ENCODE peak calls at places on chromosomes 5 and 9, in four cellular contexts. P, X, Z and Q are unnamed samples.

GRCh38 chr9:124040935-124041816 is 29.6 kb downstream of the LHX2 start:
- DNase-seq in P (peak), X (no peak), Z (peak), Q (peak)

GRCh38 chr5:140145818-140146522 is 20.2 kb downstream of the IGIP start:
- DNase-seq in P (peak), X (no peak), Z (peak), Q (peak)

GRCh38 chr5:146756546-146756945 is 122.0 kb downstream of the PPP2R2B start:
- DNase-seq in P (no peak), X (no peak), Z (no peak), Q (no peak)

GRCh38 chr9:123773783-123774182 is 156.1 kb downstream of the DENND1A start:
- DNase-seq in P (no peak), X (no peak), Z (no peak), Q (no peak)

GRCh38 chr5:180282281-180282680 is 9.6 kb downstream of the MAPK9 start:
- DNase-seq in P (no peak), X (no peak), Z (no peak), Q (no peak)

GRCh38 chr5:67799732-67800234 is 415.8 kb upstream of the PIK3R1 start:
- DNase-seq in P (no peak), X (no peak), Z (peak), Q (no peak)

GRCh38 chr9:121768416-121769015 is 117.1 kb downstream of the DAB2IP start:
- DNase-seq in P (no peak), X (no peak), Z (no peak), Q (no peak)

GRCh38 chr5:2038337-2039179 is 155.8 kb upstream of the IRX4 start:
- DNase-seq in P (peak), X (peak), Z (no peak), Q (peak)

GRCh38 chr9:135644631-135645218 is 5.4 kb upstream of the GLT6D1 start:
- DNase-seq in P (no peak), X (no peak), Z (no peak), Q (no peak)

GRCh38 chr9:136634904-136635303 is 27.8 kb upstream of the EGFL7 start:
- DNase-seq in P (no peak), X (no peak), Z (no peak), Q (no peak)

GRCh38 chr5:39449572-39449971 is 24.8 kb upstream of the DAB2 start:
- DNase-seq in P (no peak), X (no peak), Z (no peak), Q (no peak)

GRCh38 chr5:157066950-157067349 is 8.0 kb upstream of the HAVCR1 start:
- DNase-seq in P (no peak), X (no peak), Z (no peak), Q (no peak)

GRCh38 chr9:115628426-115628825 is 510.5 kb upstream of the TNC start:
- DNase-seq in P (no peak), X (no peak), Z (no peak), Q (no peak)

DNA sequence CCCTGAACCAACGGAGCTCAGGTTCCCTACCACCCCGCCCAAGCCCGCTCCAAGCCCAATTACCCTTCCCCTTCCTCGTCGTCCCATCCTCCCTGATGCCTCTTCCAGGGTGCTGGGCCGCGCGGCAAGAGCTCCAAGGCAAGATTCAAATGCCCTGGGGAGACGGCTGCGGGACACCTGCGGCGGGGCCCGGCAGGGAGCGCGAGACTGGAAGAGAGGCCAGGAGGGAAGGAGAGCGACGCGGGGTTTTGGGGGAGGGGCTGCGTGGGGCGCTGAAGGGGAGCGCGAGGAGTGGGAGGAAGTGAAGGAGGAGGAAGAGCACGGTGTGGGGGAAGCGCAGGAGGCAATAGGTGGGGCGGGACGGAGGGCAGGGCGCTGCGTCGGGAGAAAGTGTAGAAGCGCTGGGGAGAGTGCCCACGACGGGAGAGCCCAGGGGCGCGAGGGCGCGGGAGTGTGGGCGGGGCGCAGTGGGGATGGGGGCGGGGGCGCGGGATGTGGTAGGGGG is 975 bp upstream of the NXNL2 start:
- DNase-seq in P (no peak), X (no peak), Z (no peak), Q (no peak)
- TF ChIP-seq CTCF in P (no peak), X (no peak), Z (no peak), Q (no peak)

GRCh38 chr5:55232194-55232984 is 1.0 kb downstream of the CCNO start:
- DNase-seq in P (peak), X (peak), Z (no peak), Q (peak)

GRCh38 chr5:55232985-55233928 is at the start of gene CCNO:
- DNase-seq in P (peak), X (peak), Z (peak), Q (peak)

GRCh38 chr5:55230086-55230629 is 3.0 kb upstream of the MCIDAS start:
- DNase-seq in P (no peak), X (no peak), Z (no peak), Q (peak)

GRCh38 chr5:55231029-55231475 is 2.4 kb downstream of the CCNO start:
- DNase-seq in P (no peak), X (no peak), Z (no peak), Q (no peak)

GRCh38 chr5:55231476-55232193 is 1.8 kb downstream of the CCNO start:
- DNase-seq in P (peak), X (no peak), Z (no peak), Q (peak)
- TF ChIP-seq CTCF in P (no peak), X (no peak), Z (no peak), Q (no peak)

GRCh38 chr5:53321073-53321472 is 159.4 kb upstream of the FST start:
- DNase-seq in P (no peak), X (no peak), Z (no peak), Q (no peak)

GRCh38 chr5:53319306-53319705 is 161.1 kb upstream of the FST start:
- DNase-seq in P (no peak), X (no peak), Z (no peak), Q (no peak)

GRCh38 chr5:53322257-53322656 is 158.2 kb upstream of the FST start:
- DNase-seq in P (no peak), X (no peak), Z (no peak), Q (no peak)

GRCh38 chr5:53321721-53322120 is 158.7 kb upstream of the FST start:
- DNase-seq in P (no peak), X (no peak), Z (no peak), Q (no peak)

GRCh38 chr5:53318303-53318702 is 162.1 kb upstream of the FST start:
- DNase-seq in P (no peak), X (no peak), Z (no peak), Q (no peak)
- TF ChIP-seq CTCF in P (peak), X (peak), Z (no peak), Q (no peak)

GRCh38 chr9:34016149-34016548 is 32.5 kb downstream of the UBAP2 start:
- DNase-seq in P (no peak), X (no peak), Z (no peak), Q (no peak)

GRCh38 chr9:34010979-34011378 is 37.7 kb downstream of the UBAP2 start:
- DNase-seq in P (no peak), X (peak), Z (peak), Q (no peak)
- TF ChIP-seq CTCF in P (peak), X (peak), Z (peak), Q (no peak)

DNA sequence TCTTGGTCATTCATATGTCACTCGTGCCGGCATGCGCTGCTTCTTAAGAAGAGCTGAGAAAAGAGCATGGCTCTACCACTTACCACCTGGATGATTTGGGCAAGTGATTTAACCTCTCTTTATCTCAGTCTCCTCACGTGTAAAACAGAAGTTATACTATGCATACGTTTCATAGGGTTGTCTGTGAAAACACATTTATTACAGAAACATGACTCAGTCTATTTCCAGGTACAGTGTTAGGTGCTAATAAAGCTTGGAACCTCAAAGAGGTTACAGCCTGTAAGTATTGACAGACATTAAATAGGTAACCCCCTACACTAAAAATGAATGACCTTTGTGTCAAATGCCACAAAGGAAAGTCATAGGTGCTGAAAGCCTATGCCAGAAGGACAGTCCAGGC is 43.1 kb downstream of the MED27 start:
- DNase-seq in P (no peak), X (no peak), Z (no peak), Q (no peak)
- TF ChIP-seq CTCF in P (no peak), X (no peak), Z (no peak), Q (no peak)